ENCODE peak calls at places on chromosome 6, in four cellular contexts. S is SK-N-SH, Y is HepG2, X is K562. O is an unnamed sample.

GRCh38 chr6:37373822-37374514 is 20.2 kb downstream of the RNF8 start:
- DNase-seq in S (no peak), Y (no peak), X (no peak), O (no peak)

GRCh38 chr6:126118058-126118759 is 131.9 kb downstream of the TRMT11 start:
- DNase-seq in S (no peak), Y (no peak), X (peak; percentile 71), O (no peak)

GRCh38 chr6:159259726-159260125 is 90.5 kb downstream of the FNDC1 start:
- DNase-seq in S (no peak), Y (no peak), X (no peak), O (no peak)

GRCh38 chr6:136410201-136411027 is 120.8 kb upstream of the BCLAF1 start:
- DNase-seq in S (no peak), Y (no peak), X (no peak), O (peak; percentile 10)

GRCh38 chr6:141290871-141291270 is 841.9 kb upstream of the GJE1 start:
- DNase-seq in S (no peak), Y (no peak), X (no peak), O (no peak)

GRCh38 chr6:75770844-75771243 is 21.8 kb downstream of the MYO6 start:
- DNase-seq in S (no peak), Y (no peak), X (no peak), O (no peak)

GRCh38 chr6:97282238-97282725 is 734 bp downstream of the MMS22L start:
- DNase-seq in S (peak; percentile 16), Y (peak; percentile 9), X (peak; percentile 60), O (no peak)

GRCh38 chr6:113137411-113137810 is 719.7 kb upstream of the MARCKS start:
- DNase-seq in S (no peak), Y (no peak), X (no peak), O (no peak)

GRCh38 chr6:56525976-56526375 is 116.7 kb downstream of the DST start:
- DNase-seq in S (no peak), Y (no peak), X (no peak), O (no peak)

GRCh38 chr6:76886900-76887299 is 576.4 kb downstream of the HTR1B start:
- DNase-seq in S (no peak), Y (no peak), X (no peak), O (no peak)

GRCh38 chr6:41775293-41775882 is 4.3 kb downstream of the FRS3 start:
- DNase-seq in S (no peak), Y (no peak), X (no peak), O (no peak)

GRCh38 chr6:72813807-72814596 is 192.1 kb downstream of the KCNQ5 start:
- DNase-seq in S (no peak), Y (no peak), X (no peak), O (no peak)

GRCh38 chr6:558959-559358 is 97.9 kb downstream of the HUS1B start:
- DNase-seq in S (no peak), Y (no peak), X (no peak), O (no peak)

GRCh38 chr6:562052-562676 is 94.7 kb downstream of the HUS1B start:
- DNase-seq in S (no peak), Y (no peak), X (no peak), O (no peak)

GRCh38 chr6:563863-564262 is 93.0 kb downstream of the HUS1B start:
- DNase-seq in S (no peak), Y (no peak), X (no peak), O (no peak)

GRCh38 chr6:558089-558488 is 98.8 kb downstream of the HUS1B start:
- DNase-seq in S (no peak), Y (no peak), X (no peak), O (no peak)
- TF ChIP-seq TAF1 in S (no peak), Y (no peak), X (no peak), O (no peak)

GRCh38 chr6:153442096-153442495 is 311.0 kb upstream of the RGS17 start:
- DNase-seq in S (no peak), Y (no peak), X (no peak), O (no peak)
- TF ChIP-seq TAF1 in S (no peak), Y (no peak), X (no peak), O (no peak)

GRCh38 chr6:139161169-139161568 is 26.3 kb downstream of the HECA start:
- DNase-seq in S (no peak), Y (peak; percentile 5), X (no peak), O (no peak)
- TF ChIP-seq TAF1 in S (no peak), Y (no peak), X (no peak), O (no peak)

GRCh38 chr6:20933057-20933792 is 399.0 kb downstream of the CDKAL1 start:
- DNase-seq in S (peak; percentile 10), Y (peak; percentile 5), X (no peak), O (no peak)

GRCh38 chr6:20931093-20931492 is 396.8 kb downstream of the CDKAL1 start:
- DNase-seq in S (no peak), Y (no peak), X (no peak), O (no peak)

GRCh38 chr6:20931772-20932171 is 397.5 kb downstream of the CDKAL1 start:
- DNase-seq in S (no peak), Y (no peak), X (no peak), O (no peak)

GRCh38 chr6:20932284-20932683 is 398.0 kb downstream of the CDKAL1 start:
- DNase-seq in S (no peak), Y (no peak), X (no peak), O (no peak)

GRCh38 chr6:20929283-20929682 is 395.0 kb downstream of the CDKAL1 start:
- DNase-seq in S (no peak), Y (no peak), X (no peak), O (no peak)
- TF ChIP-seq TAF1 in S (no peak), Y (no peak), X (no peak), O (no peak)

DNA sequence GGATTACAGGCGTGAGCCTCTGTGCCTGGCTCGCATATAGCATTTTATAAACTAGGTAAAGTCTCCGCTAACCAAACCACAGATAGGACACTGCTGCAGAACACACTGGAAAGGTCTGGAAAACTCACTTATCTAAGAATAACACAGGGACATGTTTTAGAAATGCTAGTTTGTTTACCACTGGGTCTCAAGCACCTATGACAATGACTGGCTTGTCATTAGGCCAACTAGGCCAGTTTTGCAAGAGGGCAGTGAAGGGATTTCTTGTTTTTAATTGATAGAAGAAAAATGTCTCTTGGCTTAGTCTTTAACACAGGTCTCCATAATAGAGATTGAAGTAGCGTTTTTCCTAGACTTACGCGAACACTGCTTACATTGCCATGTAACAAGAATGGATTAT is 201.4 kb downstream of the TMEM242 start:
- DNase-seq in S (no peak), Y (no peak), X (no peak), O (no peak)
- TF ChIP-seq TAF1 in S (no peak), Y (no peak), X (no peak), O (no peak)

GRCh38 chr6:44514085-44514484 is 126.6 kb downstream of the CDC5L start:
- DNase-seq in S (no peak), Y (no peak), X (no peak), O (no peak)
- TF ChIP-seq TAF1 in S (no peak), Y (no peak), X (no peak), O (no peak)

GRCh38 chr6:33213166-33213988 is 5.1 kb downstream of the RING1 start:
- DNase-seq in S (peak; percentile 79), Y (no peak), X (no peak), O (no peak)
- TF ChIP-seq TAF1 in S (no peak), Y (no peak), X (no peak), O (no peak)

DNA sequence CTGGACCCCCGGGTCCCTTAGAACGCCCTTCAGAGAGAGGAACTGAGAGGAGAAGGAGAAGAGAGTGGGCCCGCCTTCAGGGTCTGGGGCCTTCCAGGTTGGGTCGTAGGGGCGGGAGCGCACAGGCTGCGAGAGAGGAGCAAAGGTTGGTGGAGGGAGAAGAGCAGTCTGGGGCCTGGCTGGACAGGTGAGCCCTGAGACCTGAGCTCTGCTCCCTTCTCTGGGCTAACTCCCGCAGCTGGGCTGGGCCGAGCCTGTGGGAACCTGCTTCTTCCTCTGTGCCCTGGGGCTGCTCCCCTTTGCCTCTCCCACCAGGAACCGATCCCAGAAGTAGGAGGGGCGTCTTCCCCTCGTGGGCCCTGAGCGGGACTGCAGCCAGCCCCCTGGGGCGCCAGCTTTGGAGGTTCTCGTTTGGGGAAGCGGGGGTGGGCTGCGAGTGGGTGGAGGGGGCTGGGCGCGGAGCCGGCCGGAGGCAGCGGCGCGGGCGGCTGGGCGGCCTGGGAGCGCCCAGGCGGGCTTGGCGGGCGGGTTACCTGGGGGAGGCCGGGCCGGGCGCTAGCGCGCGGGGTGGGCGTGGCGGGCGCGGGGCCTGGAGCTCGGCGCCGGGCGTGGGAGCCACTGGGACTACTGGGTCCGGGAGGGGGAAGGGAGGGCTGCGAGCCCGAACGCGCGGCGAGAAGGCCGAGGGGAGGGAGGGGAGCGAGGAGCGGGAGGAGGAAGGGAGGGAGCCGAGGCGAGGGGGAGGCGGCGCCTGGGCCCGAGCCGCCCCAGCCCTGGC is at the start of gene DDR1:
- DNase-seq in S (peak; percentile 91), Y (peak; percentile 38), X (peak; percentile 93), O (peak; percentile 77)
- TF ChIP-seq TAF1 in S (no peak), Y (peak; percentile 47), X (peak; percentile 36), O (no peak)

GRCh38 chr6:105553174-105553573 is 150.3 kb upstream of the PREP start:
- DNase-seq in S (no peak), Y (no peak), X (no peak), O (no peak)
- TF ChIP-seq TAF1 in S (no peak), Y (no peak), X (no peak), O (no peak)

GRCh38 chr6:21437583-21437982 is 156.0 kb upstream of the SOX4 start:
- DNase-seq in S (no peak), Y (no peak), X (no peak), O (no peak)
- TF ChIP-seq TAF1 in S (no peak), Y (no peak), X (no peak), O (no peak)